ENCODE peak calls at places on chromosomes 7 and 10, in seven cellular contexts. E, N, A, F, V, D and K are unnamed samples.

GRCh38 chr10:98383869-98384268 is 31.1 kb downstream of the PYROXD2 start:
- DNase-seq in E (peak; percentile 60), N (no peak), A (no peak), F (no peak), V (no peak), D (no peak), K (no peak)

GRCh38 chr10:44930904-44931620 is 19.9 kb downstream of the TMEM72 start:
- DNase-seq in E (no peak), N (no peak), A (no peak), F (peak; percentile 14), V (no peak), D (no peak), K (no peak)

GRCh38 chr10:84197643-84198042 is 3.3 kb downstream of the CDHR1 start:
- DNase-seq in E (peak; percentile 33), N (no peak), A (no peak), F (no peak), V (no peak), D (no peak), K (no peak)

GRCh38 chr10:110508806-110509544 is 11.3 kb downstream of the DUSP5 start:
- DNase-seq in E (peak; percentile 55), N (no peak), A (no peak), F (no peak), V (no peak), D (no peak), K (peak; percentile 10)

GRCh38 chr7:55233001-55233400 is 132.1 kb upstream of the LANCL2 start:
- DNase-seq in E (no peak), N (no peak), A (no peak), F (no peak), V (no peak), D (no peak), K (no peak)

GRCh38 chr7:79624336-79624735 is 170.9 kb upstream of the MAGI2 start:
- DNase-seq in E (no peak), N (no peak), A (no peak), F (no peak), V (no peak), D (no peak), K (no peak)

GRCh38 chr10:25902002-25902401 is 32.0 kb upstream of the MYO3A start:
- DNase-seq in E (no peak), N (no peak), A (no peak), F (no peak), V (no peak), D (no peak), K (no peak)

GRCh38 chr7:25842201-25842726 is 309.7 kb upstream of the NFE2L3 start:
- DNase-seq in E (no peak), N (no peak), A (no peak), F (no peak), V (no peak), D (no peak), K (no peak)

GRCh38 chr7:97731736-97732370 is at the start of gene TAC1:
- DNase-seq in E (peak; percentile 43), N (no peak), A (no peak), F (no peak), V (no peak), D (peak; percentile 8), K (no peak)

DNA sequence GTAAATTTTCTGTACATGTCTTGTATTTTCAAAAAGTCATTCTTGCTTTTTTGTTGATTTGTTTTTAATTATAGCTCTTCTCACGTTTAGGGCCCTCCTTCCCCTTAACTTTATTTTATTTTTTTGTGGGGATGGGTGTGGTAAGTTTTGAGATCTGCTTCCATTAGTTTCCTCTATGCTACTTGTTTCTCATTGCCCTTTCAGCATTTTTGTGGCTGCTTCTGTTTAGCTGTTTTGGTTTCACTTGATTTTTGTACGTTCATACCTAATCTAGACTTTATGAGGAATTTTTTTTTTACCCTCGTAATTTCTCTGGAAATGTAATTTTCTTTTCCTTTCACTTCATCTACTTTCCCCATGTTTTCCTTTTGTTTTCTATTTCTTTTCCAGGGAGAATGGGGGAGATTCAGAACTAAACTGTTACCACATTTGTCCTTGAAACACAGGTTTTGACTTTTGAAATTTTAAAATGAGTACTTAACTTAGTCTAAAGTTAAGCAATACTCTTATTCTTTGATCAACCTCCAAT is 80.8 kb downstream of the ATRNL1 start:
- DNase-seq in E (no peak), N (no peak), A (no peak), F (no peak), V (no peak), D (no peak), K (no peak)
- H3K4me3 ChIP-seq in E (no peak overlapping the region), N (no peak overlapping the region), A (no peak overlapping the region), F (no peak overlapping the region), V (no peak overlapping the region), D (no peak overlapping the region), K (no peak overlapping the region)

DNA sequence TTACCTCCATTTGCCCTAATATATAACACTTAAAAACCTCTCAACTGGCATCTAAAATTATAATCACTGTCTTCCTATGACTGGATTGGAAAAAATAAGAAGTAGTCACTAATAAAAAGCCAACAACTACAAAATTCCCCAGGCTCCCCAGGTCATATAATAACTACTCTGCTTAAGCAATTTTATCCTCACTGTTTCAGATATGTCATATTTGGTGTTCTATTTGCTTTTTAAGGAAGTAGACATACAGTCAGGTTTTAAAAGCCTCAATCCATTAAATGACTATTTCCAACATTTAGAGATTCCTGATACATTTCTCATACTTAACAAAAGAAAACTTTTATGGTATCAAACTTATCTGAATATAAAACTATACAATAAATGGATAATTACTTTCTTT is 2.4 kb downstream of the H2AZ2 start:
- DNase-seq in E (no peak), N (no peak), A (no peak), F (no peak), V (no peak), D (no peak), K (peak; percentile 12)
- H3K4me3 ChIP-seq in E (no peak overlapping the region), N (no peak overlapping the region), A (no peak overlapping the region), F (no peak overlapping the region), V (no peak overlapping the region), D (no peak overlapping the region), K (no peak overlapping the region)

GRCh38 chr10:124449170-124450009 is 445 bp downstream of the NKX1-2 start:
- DNase-seq in E (no peak), N (no peak), A (no peak), F (no peak), V (no peak), D (no peak), K (no peak)

GRCh38 chr10:124448696-124449169 is 1.1 kb downstream of the NKX1-2 start:
- DNase-seq in E (peak; percentile 47), N (no peak), A (no peak), F (no peak), V (no peak), D (no peak), K (no peak)

GRCh38 chr10:124450010-124450782 is at the start of gene NKX1-2:
- DNase-seq in E (no peak), N (no peak), A (no peak), F (no peak), V (no peak), D (no peak), K (no peak)

GRCh38 chr10:124447741-124448466 is 1.9 kb downstream of the NKX1-2 start:
- DNase-seq in E (peak; percentile 64), N (no peak), A (no peak), F (no peak), V (no peak), D (no peak), K (no peak)

DNA sequence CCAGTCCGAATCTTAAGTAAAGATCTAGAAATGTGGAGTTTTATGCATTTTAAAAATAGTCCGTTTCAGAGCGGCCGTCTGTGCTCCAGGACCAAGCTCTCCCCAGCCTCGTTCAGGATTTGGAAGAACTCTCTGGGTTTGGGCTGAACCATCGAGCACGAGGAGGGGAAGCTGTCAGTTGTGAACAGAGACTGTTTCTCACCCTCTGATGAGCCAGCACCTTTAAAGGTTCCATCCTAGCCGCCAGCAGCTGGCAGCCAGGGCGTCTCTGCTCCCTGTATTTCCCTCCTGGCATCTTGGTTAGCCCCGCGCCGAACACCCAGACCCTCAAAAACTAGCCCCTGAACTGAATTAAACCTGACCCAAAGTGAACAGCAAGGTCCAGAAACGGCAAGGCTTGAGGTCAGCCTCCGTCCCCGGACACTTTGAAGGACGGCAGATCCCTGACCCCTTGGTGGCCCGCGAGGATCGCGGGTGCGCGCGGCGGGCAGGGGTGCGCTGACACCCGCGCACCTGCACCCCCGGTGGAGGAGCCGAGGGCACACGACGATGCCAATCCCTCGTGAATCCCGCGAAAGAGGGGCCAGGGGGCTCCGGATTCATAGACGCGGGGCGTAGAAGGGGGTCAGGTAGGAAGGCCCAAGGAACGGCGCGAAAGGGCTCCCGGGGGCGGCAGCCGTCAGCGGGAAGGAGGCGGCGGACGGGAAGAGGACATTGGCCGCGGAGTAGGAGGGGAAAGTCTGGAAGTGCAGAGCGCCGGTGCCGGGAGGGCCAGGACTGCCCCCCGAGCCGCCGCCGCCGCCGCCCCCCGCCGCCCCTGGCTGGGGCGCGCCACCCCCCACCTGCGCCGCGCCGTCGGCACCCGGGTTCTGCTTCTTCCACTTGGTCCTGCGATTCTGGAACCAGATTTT is 2.8 kb downstream of the NKX1-2 start:
- DNase-seq in E (peak; percentile 51), N (no peak), A (no peak), F (no peak), V (no peak), D (no peak), K (no peak)
- H3K4me3 ChIP-seq in E (no peak overlapping the region), N (no peak overlapping the region), A (no peak overlapping the region), F (no peak overlapping the region), V (no peak overlapping the region), D (no peak overlapping the region), K (no peak overlapping the region)

DNA sequence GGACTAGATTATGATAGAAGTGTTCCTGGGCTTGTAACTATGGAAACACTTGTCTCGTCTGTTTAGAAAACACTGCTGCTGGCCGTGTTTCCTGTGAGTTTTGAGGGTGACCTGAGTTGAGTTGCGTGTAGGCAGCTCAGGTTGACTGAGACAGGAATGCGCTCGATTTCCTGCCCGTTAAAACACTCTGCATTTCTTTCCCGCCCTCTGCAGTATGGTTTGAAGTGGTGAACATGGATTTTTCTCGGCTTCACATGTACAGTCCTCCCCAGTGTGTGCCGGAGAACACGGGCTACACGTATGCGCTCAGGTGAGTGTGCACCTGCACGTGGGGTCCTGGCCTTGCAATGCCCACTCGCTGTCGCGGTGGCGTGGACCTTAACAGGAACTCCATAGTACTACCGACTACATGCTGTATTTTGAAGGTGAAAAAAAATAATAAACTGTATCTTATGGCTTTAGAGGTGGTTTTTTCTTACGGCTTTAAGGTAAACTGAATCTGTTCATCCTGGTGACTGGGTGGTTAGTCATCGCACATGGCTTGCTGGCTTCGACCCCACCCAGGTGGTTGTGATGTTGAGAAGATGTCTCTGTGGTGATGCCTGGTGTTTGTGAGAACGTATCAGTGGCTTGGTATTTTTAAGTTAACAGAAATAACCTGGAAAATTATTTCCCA is at the start of gene SUN1:
- DNase-seq in E (no peak), N (no peak), A (peak; percentile 86), F (peak; percentile 45), V (peak; percentile 59), D (peak; percentile 84), K (peak; percentile 81)
- H3K4me3 ChIP-seq in E (peak within 1 kb of the TSS; percentile 0), N (no peak within 1 kb of the TSS), A (no peak within 1 kb of the TSS), F (no peak within 1 kb of the TSS), V (peak within 1 kb of the TSS; percentile 13), D (peak within 1 kb of the TSS; percentile 27), K (peak within 1 kb of the TSS; percentile 12)

GRCh38 chr10:122462533-122463465 is 1.4 kb downstream of the HTRA1 start:
- DNase-seq in E (peak; percentile 89), N (no peak), A (peak; percentile 49), F (peak; percentile 48), V (peak; percentile 75), D (peak; percentile 41), K (peak; percentile 55)
- H3K4me3 ChIP-seq in E (peak overlapping the region; percentile 88), N (peak overlapping the region; percentile 83), A (peak overlapping the region; percentile 79), F (peak overlapping the region; percentile 16), V (peak overlapping the region; percentile 85), D (peak overlapping the region; percentile 72), K (peak overlapping the region; percentile 71)